ENCODE peak calls at places on chromosomes 6 and 20, in four cellular contexts. U is RWPE2, A is kidney epithelial cell, Z is fibroblast of mammary gland. E is an unnamed sample.

GRCh38 chr20:52785678-52786077 is 186.5 kb upstream of the TSHZ2 start:
- DNase-seq in U (no peak), A (no peak), Z (peak), E (no peak)

GRCh38 chr6:146813554-146813953 is 214.8 kb downstream of the ADGB start:
- DNase-seq in U (no peak), A (no peak), Z (peak), E (no peak)

GRCh38 chr6:105753184-105754097 is 332.7 kb upstream of the PRDM1 start:
- DNase-seq in U (no peak), A (no peak), Z (peak), E (no peak)

GRCh38 chr6:10205892-10206291 is 209.0 kb downstream of the TFAP2A start:
- DNase-seq in U (no peak), A (no peak), Z (no peak), E (no peak)

GRCh38 chr6:149508485-149508884 is 23.7 kb upstream of the ZC3H12D start:
- DNase-seq in U (no peak), A (no peak), Z (no peak), E (no peak)

GRCh38 chr6:93794161-93794560 is 374.8 kb upstream of the EPHA7 start:
- DNase-seq in U (no peak), A (no peak), Z (peak), E (no peak)

GRCh38 chr6:133341607-133342158 is 100.5 kb downstream of the EYA4 start:
- DNase-seq in U (no peak), A (peak), Z (no peak), E (no peak)

GRCh38 chr20:36883972-36884535 is 8.1 kb downstream of the TLDC2 start:
- DNase-seq in U (no peak), A (no peak), Z (no peak), E (no peak)

GRCh38 chr6:20630617-20631448 is 96.6 kb downstream of the CDKAL1 start:
- DNase-seq in U (no peak), A (no peak), Z (no peak), E (no peak)

GRCh38 chr6:161462148-161462547 is 188.3 kb upstream of the AGPAT4 start:
- DNase-seq in U (no peak), A (no peak), Z (no peak), E (no peak)

GRCh38 chr6:120785459-120786086 is 548.7 kb downstream of the TBC1D32 start:
- DNase-seq in U (no peak), A (no peak), Z (no peak), E (no peak)

GRCh38 chr6:17622144-17622543 is 22.0 kb downstream of the FAM8A1 start:
- DNase-seq in U (no peak), A (no peak), Z (peak), E (no peak)

GRCh38 chr6:146850238-146850896 is 251.6 kb downstream of the ADGB start:
- DNase-seq in U (no peak), A (peak), Z (peak), E (no peak)

GRCh38 chr6:109496036-109496761 is 13.2 kb upstream of the ZBTB24 start:
- DNase-seq in U (no peak), A (no peak), Z (no peak), E (no peak)

GRCh38 chr6:38034269-38034914 is 214.9 kb downstream of the ZFAND3 start:
- DNase-seq in U (no peak), A (peak), Z (peak), E (no peak)

GRCh38 chr6:5344038-5344437 is 82.7 kb downstream of the FARS2 start:
- DNase-seq in U (no peak), A (no peak), Z (no peak), E (no peak)

GRCh38 chr6:150739711-150740349 is 125.7 kb upstream of the MTHFD1L start:
- DNase-seq in U (no peak), A (no peak), Z (no peak), E (no peak)

GRCh38 chr6:42315991-42316378 is 98.3 kb upstream of the MRPS10 start:
- DNase-seq in U (peak), A (peak), Z (peak), E (no peak)

GRCh38 chr6:7542878-7543394 is 1.5 kb downstream of the DSP start:
- DNase-seq in U (peak), A (no peak), Z (peak), E (no peak)

GRCh38 chr6:56749632-56750151 is 107.0 kb upstream of the DST start:
- DNase-seq in U (no peak), A (peak), Z (peak), E (no peak)

GRCh38 chr6:19845271-19846046 is 8.3 kb downstream of the ID4 start:
- DNase-seq in U (no peak), A (no peak), Z (peak), E (no peak)

GRCh38 chr6:31945507-31946369 is at the start of gene CFB:
- DNase-seq in U (no peak), A (peak), Z (peak), E (no peak)

GRCh38 chr6:28161410-28162079 is 19.9 kb downstream of the ZKSCAN8 start:
- DNase-seq in U (peak), A (no peak), Z (peak), E (peak)

GRCh38 chr6:148524509-148524908 is 181.9 kb downstream of the SASH1 start:
- DNase-seq in U (no peak), A (no peak), Z (peak), E (no peak)

GRCh38 chr6:116206231-116206903 is 47.5 kb downstream of the TSPYL4 start:
- DNase-seq in U (no peak), A (no peak), Z (peak), E (no peak)

GRCh38 chr6:7201732-7202541 is 94.2 kb downstream of the RREB1 start:
- DNase-seq in U (no peak), A (no peak), Z (no peak), E (no peak)

GRCh38 chr20:17825949-17826843 is 126.4 kb downstream of the BANF2 start:
- DNase-seq in U (no peak), A (no peak), Z (no peak), E (no peak)

GRCh38 chr6:41200296-41200900 is 551 bp downstream of the TREML2 start:
- DNase-seq in U (no peak), A (no peak), Z (peak), E (no peak)

GRCh38 chr6:37569999-37570776 is 70.5 kb upstream of the CCDC167 start:
- DNase-seq in U (no peak), A (no peak), Z (no peak), E (no peak)

GRCh38 chr6:134060491-134061106 is 8.2 kb upstream of the SLC2A12 start:
- DNase-seq in U (no peak), A (peak), Z (peak), E (no peak)

GRCh38 chr6:26284537-26285142 is 80.4 kb upstream of the BTN3A2 start:
- DNase-seq in U (no peak), A (no peak), Z (peak), E (no peak)

GRCh38 chr6:7073810-7074525 is 33.8 kb upstream of the RREB1 start:
- DNase-seq in U (no peak), A (no peak), Z (no peak), E (no peak)

DNA sequence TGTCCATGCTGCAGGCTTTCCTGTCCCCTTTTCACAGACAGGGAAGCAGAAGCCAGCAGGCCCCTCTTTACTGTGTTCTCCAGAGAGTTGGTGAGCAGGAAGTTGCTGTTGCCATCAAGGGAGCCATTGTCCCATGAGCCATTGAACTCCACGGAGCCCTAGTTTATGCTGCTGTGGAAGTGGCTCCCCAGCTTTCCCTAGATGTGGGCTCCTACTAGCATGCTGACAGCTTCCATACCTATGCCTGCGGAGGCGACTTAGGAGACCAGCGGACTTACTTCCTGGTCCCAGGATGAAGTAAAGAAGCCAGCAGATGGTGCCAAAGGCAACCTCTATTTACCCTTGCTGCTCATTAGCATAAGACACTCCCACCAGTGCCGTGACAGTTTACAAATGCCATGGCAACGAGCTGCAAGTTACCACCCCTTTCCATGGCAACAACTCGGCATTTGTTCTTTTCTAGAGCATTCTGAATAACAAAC is 30.8 kb upstream of the FKBP1A start:
- DNase-seq in U (no peak), A (no peak), Z (peak), E (no peak)
- TF ChIP-seq CTCF in U (no peak), A (no peak), Z (no peak), E (peak)

GRCh38 chr6:13490402-13490801 is 3.0 kb upstream of the GFOD1 start:
- DNase-seq in U (no peak), A (no peak), Z (no peak), E (no peak)
- TF ChIP-seq CTCF in U (no peak), A (no peak), Z (no peak), E (no peak)

GRCh38 chr6:89068695-89069094 is 11.9 kb upstream of the PNRC1 start:
- DNase-seq in U (no peak), A (no peak), Z (no peak), E (no peak)

GRCh38 chr6:89073014-89073620 is 7.4 kb upstream of the PNRC1 start:
- DNase-seq in U (no peak), A (no peak), Z (no peak), E (no peak)

GRCh38 chr6:89073840-89074239 is 6.7 kb upstream of the PNRC1 start:
- DNase-seq in U (no peak), A (no peak), Z (no peak), E (no peak)

GRCh38 chr6:89069536-89070163 is 10.9 kb upstream of the PNRC1 start:
- DNase-seq in U (no peak), A (no peak), Z (no peak), E (no peak)

GRCh38 chr6:89071036-89071435 is 9.5 kb upstream of the PNRC1 start:
- DNase-seq in U (no peak), A (no peak), Z (no peak), E (no peak)
- TF ChIP-seq CTCF in U (no peak), A (no peak), Z (no peak), E (no peak)

GRCh38 chr6:157982580-157983438 is 1.1 kb downstream of the SYNJ2 start:
- DNase-seq in U (no peak), A (no peak), Z (peak), E (peak)
- TF ChIP-seq CTCF in U (no peak), A (peak), Z (peak), E (peak)